ENCODE peak calls at places on chromosomes 11 and 22, in six cellular contexts. N is OCI-M1; I is activated CD8-positive, alpha-beta memory T cell treated with anti-CD3 and anti-CD28 coated beads for 1 hour; G is activated T-helper 1 cell treated with anti-CD3 and anti-CD28 coated beads, Interleukin-12 subunit alpha, Interleukin-12 subunit beta, Interleukin-2, Interleukin-4 antibody, amounts not matched to agents 30 ng/mL and 10 ng/mL and 1 ng/mL, durations not matched to agents 14 hours and 24 hours and 36 hours; D is stimulated activated CD4-positive, alpha-beta T cell treated with anti-CD3 and anti-CD28 coated beads, Interleukin-12 subunit alpha, Interleukin-12 subunit beta, amount 100 ng/mL, for 24 hours; W is GM12892. F is an unnamed sample.

GRCh38 chr11:116993599-116993998 is 104.6 kb downstream of the SIK3 start:
- DNase-seq in W (no peak), N (no peak), D (no peak), I (peak), G (no peak), F (no peak)

GRCh38 chr11:11660351-11660750 is 38.5 kb upstream of the GALNT18 start:
- DNase-seq in G (no peak), W (no peak), D (no peak), I (no peak), N (no peak), F (no peak)

GRCh38 chr22:46081036-46081830 is 69.1 kb upstream of the PPARA start:
- DNase-seq in D (no peak), W (no peak), G (no peak), N (no peak), I (no peak), F (no peak)

GRCh38 chr11:6693342-6694228 is 10.4 kb upstream of the MRPL17 start:
- DNase-seq in I (no peak), W (no peak), G (no peak), N (peak), D (peak), F (peak)

GRCh38 chr11:97963528-97964331 is 1057.0 kb upstream of the CNTN5 start:
- DNase-seq in W (no peak), N (peak), I (no peak), G (no peak), D (no peak), F (no peak)

GRCh38 chr22:43185860-43186261 is 1.1 kb downstream of the TTLL12 start:
- DNase-seq in I (no peak), D (no peak), W (no peak), G (no peak), N (peak), F (no peak)

GRCh38 chr11:123560001-123560400 is 94.4 kb downstream of the SCN3B start:
- DNase-seq in D (no peak), N (no peak), W (no peak), I (no peak), G (peak), F (peak)

GRCh38 chr11:84714316-84714780 is 912.8 kb downstream of the DLG2 start:
- DNase-seq in N (peak), D (no peak), W (no peak), I (no peak), G (peak), F (peak)

GRCh38 chr11:59088164-59088563 is 2.1 kb downstream of the GLYATL1B start:
- DNase-seq in D (no peak), N (peak), I (no peak), W (no peak), G (no peak), F (no peak)

GRCh38 chr11:36009469-36009868 is 65.6 kb downstream of the LDLRAD3 start:
- DNase-seq in W (no peak), D (no peak), I (no peak), N (no peak), G (no peak), F (no peak)

GRCh38 chr22:45880091-45880651 is 96.8 kb downstream of the WNT7B start:
- DNase-seq in W (no peak), I (no peak), G (no peak), N (no peak), D (no peak), F (no peak)

GRCh38 chr11:109914809-109915653 is 178.2 kb upstream of the ZC3H12C start:
- DNase-seq in N (peak), G (no peak), D (no peak), I (no peak), W (no peak), F (no peak)

GRCh38 chr11:101914349-101914736 is 467 bp upstream of the CEP126 start:
- DNase-seq in N (no peak), W (no peak), I (no peak), G (no peak), D (no peak), F (no peak)

GRCh38 chr22:44445731-44446130 is 52.3 kb downstream of the RTL6 start:
- DNase-seq in G (no peak), I (no peak), D (no peak), N (no peak), W (no peak), F (no peak)

GRCh38 chr11:47398011-47398410 is 10.4 kb upstream of the SLC39A13 start:
- DNase-seq in W (peak), D (no peak), I (no peak), N (no peak), G (no peak), F (no peak)

GRCh38 chr22:26610983-26611382 is 6.8 kb downstream of the CRYBB1 start:
- DNase-seq in N (no peak), D (no peak), I (no peak), W (no peak), G (no peak), F (no peak)

GRCh38 chr11:108224908-108225786 is 2.3 kb downstream of the ATM start:
- DNase-seq in G (no peak), D (no peak), N (peak), I (no peak), W (no peak), F (peak)

GRCh38 chr22:43154887-43155536 is 3.7 kb downstream of the TSPO start:
- DNase-seq in I (no peak), D (no peak), W (no peak), G (no peak), N (no peak), F (peak)

GRCh38 chr11:63022422-63022821 is 6.8 kb upstream of the SLC22A8 start:
- DNase-seq in G (no peak), I (no peak), N (peak), D (no peak), W (no peak), F (no peak)

GRCh38 chr11:102831709-102832492 is 11.5 kb downstream of the MMP3 start:
- DNase-seq in I (no peak), N (no peak), G (no peak), D (no peak), W (no peak), F (no peak)

GRCh38 chr11:90243534-90243933 is 20.7 kb upstream of the CHORDC1 start:
- DNase-seq in N (peak), I (no peak), W (no peak), D (no peak), G (no peak), F (no peak)

GRCh38 chr11:57213282-57214086 is 23.6 kb downstream of the APLNR start:
- DNase-seq in G (no peak), I (no peak), N (peak), W (no peak), D (no peak), F (peak)

GRCh38 chr11:133064152-133064877 is 468.0 kb downstream of the OPCML start:
- DNase-seq in N (peak), W (no peak), G (no peak), D (peak), I (no peak), F (no peak)

GRCh38 chr11:128929468-128929867 is 13.2 kb downstream of the TP53AIP1 start:
- DNase-seq in N (no peak), W (no peak), I (no peak), G (no peak), D (no peak), F (no peak)

GRCh38 chr11:70650075-70650909 is 252.0 kb downstream of the CTTN start:
- DNase-seq in I (no peak), D (peak), N (peak), W (no peak), G (peak), F (peak)

GRCh38 chr22:46612904-46613605 is 7.1 kb upstream of the GRAMD4 start:
- DNase-seq in D (peak), W (no peak), G (peak), N (no peak), I (peak), F (peak)

GRCh38 chr11:111935331-111936044 is 1.7 kb upstream of the DIXDC1 start:
- DNase-seq in N (peak), D (no peak), W (no peak), G (no peak), I (no peak), F (peak)

GRCh38 chr22:41290262-41291221 is 4.6 kb upstream of the RANGAP1 start:
- DNase-seq in W (no peak), I (no peak), N (no peak), G (no peak), D (no peak), F (no peak)

GRCh38 chr11:103055174-103055890 is 36.6 kb downstream of the DCUN1D5 start:
- DNase-seq in D (no peak), G (no peak), W (no peak), N (peak), I (no peak), F (peak)

GRCh38 chr22:35524966-35525686 is 15.5 kb upstream of the RASD2 start:
- DNase-seq in G (no peak), D (no peak), I (no peak), N (no peak), W (no peak), F (no peak)

GRCh38 chr22:26620197-26620596 is 1.6 kb upstream of the CRYBA4 start:
- DNase-seq in N (no peak), W (no peak), I (no peak), D (no peak), G (no peak), F (no peak)

GRCh38 chr11:134762248-134763029 is 350.4 kb upstream of the B3GAT1 start:
- DNase-seq in I (no peak), N (no peak), W (no peak), G (no peak), D (no peak), F (no peak)

GRCh38 chr11:66840317-66841091 is 2.7 kb upstream of the RCE1 start:
- DNase-seq in G (no peak), W (no peak), I (no peak), D (no peak), N (peak), F (no peak)

GRCh38 chr11:85791326-85791990 is 19.5 kb downstream of the SYTL2 start:
- DNase-seq in W (no peak), G (no peak), I (no peak), N (no peak), D (no peak), F (no peak)

GRCh38 chr11:11605821-11606450 is 15.9 kb downstream of the GALNT18 start:
- DNase-seq in N (no peak), G (no peak), D (no peak), I (no peak), W (no peak), F (no peak)

GRCh38 chr11:65110354-65110861 is 1.3 kb upstream of the TM7SF2 start:
- DNase-seq in N (peak), D (peak), I (peak), W (peak), G (peak), F (peak)

GRCh38 chr11:99316761-99317475 is 296.2 kb downstream of the CNTN5 start:
- DNase-seq in D (no peak), G (no peak), W (no peak), N (no peak), I (no peak), F (no peak)